ENCODE peak calls at places on chromosomes 13 and 19, in nine cellular contexts. One of them, this sample, is unnamed.

GRCh38 chr19:29370276-29370675 is 155.5 kb upstream of the VSTM2B start:
- DNase-seq in cardiac muscle cell: no peak
- DNase-seq in AG08396: peak
- DNase-seq in Peyer's patch: no peak
- DNase-seq in HuH-7: no peak
- DNase-seq in NCI-H1436 treated with DMSO at 0.1 percent for 48 hours: no peak
- DNase-seq in NCI-H2171 treated with DMSO at 0.1 percent for 48 hours: no peak
- DNase-seq in Panc1: no peak
- DNase-seq in non-pigmented ciliary epithelial cell: no peak
- DNase-seq in this sample: no peak

GRCh38 chr13:32415019-32415418 is 12.9 kb downstream of the N4BP2L1 start:
- DNase-seq in cardiac muscle cell: peak
- DNase-seq in AG08396: no peak
- DNase-seq in Peyer's patch: no peak
- DNase-seq in HuH-7: peak
- DNase-seq in NCI-H1436 treated with DMSO at 0.1 percent for 48 hours: no peak
- DNase-seq in NCI-H2171 treated with DMSO at 0.1 percent for 48 hours: no peak
- DNase-seq in Panc1: no peak
- DNase-seq in non-pigmented ciliary epithelial cell: no peak
- DNase-seq in this sample: peak

GRCh38 chr13:45851171-45851889 is at the start of gene SIAH3:
- DNase-seq in cardiac muscle cell: peak
- DNase-seq in AG08396: no peak
- DNase-seq in Peyer's patch: peak
- DNase-seq in HuH-7: no peak
- DNase-seq in NCI-H1436 treated with DMSO at 0.1 percent for 48 hours: no peak
- DNase-seq in NCI-H2171 treated with DMSO at 0.1 percent for 48 hours: peak
- DNase-seq in Panc1: no peak
- DNase-seq in non-pigmented ciliary epithelial cell: peak
- DNase-seq in this sample: no peak

GRCh38 chr19:40006273-40006691 is 9.4 kb downstream of the ZNF546 start:
- DNase-seq in cardiac muscle cell: peak
- DNase-seq in AG08396: peak
- DNase-seq in Peyer's patch: no peak
- DNase-seq in HuH-7: no peak
- DNase-seq in NCI-H1436 treated with DMSO at 0.1 percent for 48 hours: no peak
- DNase-seq in NCI-H2171 treated with DMSO at 0.1 percent for 48 hours: no peak
- DNase-seq in Panc1: peak
- DNase-seq in non-pigmented ciliary epithelial cell: peak
- DNase-seq in this sample: peak

GRCh38 chr13:111043575-111043982 is 71.5 kb upstream of the ARHGEF7 start:
- DNase-seq in cardiac muscle cell: peak
- DNase-seq in AG08396: no peak
- DNase-seq in Peyer's patch: no peak
- DNase-seq in HuH-7: no peak
- DNase-seq in NCI-H1436 treated with DMSO at 0.1 percent for 48 hours: no peak
- DNase-seq in NCI-H2171 treated with DMSO at 0.1 percent for 48 hours: no peak
- DNase-seq in Panc1: no peak
- DNase-seq in non-pigmented ciliary epithelial cell: no peak
- DNase-seq in this sample: peak

GRCh38 chr13:30373727-30374126 is 48.6 kb upstream of the UBE2L5 start:
- DNase-seq in cardiac muscle cell: no peak
- DNase-seq in AG08396: no peak
- DNase-seq in Peyer's patch: peak
- DNase-seq in HuH-7: no peak
- DNase-seq in NCI-H1436 treated with DMSO at 0.1 percent for 48 hours: no peak
- DNase-seq in NCI-H2171 treated with DMSO at 0.1 percent for 48 hours: no peak
- DNase-seq in Panc1: no peak
- DNase-seq in non-pigmented ciliary epithelial cell: no peak
- DNase-seq in this sample: no peak

GRCh38 chr13:71149498-71150363 is 717.3 kb downstream of the DACH1 start:
- DNase-seq in cardiac muscle cell: no peak
- DNase-seq in AG08396: no peak
- DNase-seq in Peyer's patch: no peak
- DNase-seq in HuH-7: no peak
- DNase-seq in NCI-H1436 treated with DMSO at 0.1 percent for 48 hours: no peak
- DNase-seq in NCI-H2171 treated with DMSO at 0.1 percent for 48 hours: peak
- DNase-seq in Panc1: no peak
- DNase-seq in non-pigmented ciliary epithelial cell: no peak
- DNase-seq in this sample: no peak

GRCh38 chr19:33470040-33470330 is 51.6 kb downstream of the PEPD start:
- DNase-seq in cardiac muscle cell: no peak
- DNase-seq in AG08396: no peak
- DNase-seq in Peyer's patch: peak
- DNase-seq in HuH-7: no peak
- DNase-seq in NCI-H1436 treated with DMSO at 0.1 percent for 48 hours: no peak
- DNase-seq in NCI-H2171 treated with DMSO at 0.1 percent for 48 hours: no peak
- DNase-seq in Panc1: no peak
- DNase-seq in non-pigmented ciliary epithelial cell: no peak
- DNase-seq in this sample: no peak

GRCh38 chr13:58300974-58301681 is 669.6 kb downstream of the PCDH17 start:
- DNase-seq in cardiac muscle cell: no peak
- DNase-seq in AG08396: no peak
- DNase-seq in Peyer's patch: no peak
- DNase-seq in HuH-7: no peak
- DNase-seq in NCI-H1436 treated with DMSO at 0.1 percent for 48 hours: no peak
- DNase-seq in NCI-H2171 treated with DMSO at 0.1 percent for 48 hours: no peak
- DNase-seq in Panc1: no peak
- DNase-seq in non-pigmented ciliary epithelial cell: no peak
- DNase-seq in this sample: no peak